ENCODE peak calls at places on chromosomes 13 and 19, in eight cellular contexts. One of them, this sample, is unnamed.
A peak's percentile ranks its signal among the peaks of the same experiment; 100 is the strongest.

GRCh38 chr19:12789904-12790619 is 1.2 kb upstream of the JUNB start:
- DNase-seq in GM12878: peak; percentile 86
- DNase-seq in pancreas: peak; percentile 95
- DNase-seq in foreskin fibroblast: peak; percentile 96
- DNase-seq in breast epithelium: peak; percentile 95
- DNase-seq in BJ: peak; percentile 75
- DNase-seq in upper lobe of right lung: peak; percentile 99
- DNase-seq in AG04450: peak; percentile 92
- DNase-seq in this sample: peak; percentile 95

GRCh38 chr13:108816381-108816780 is 187.0 kb downstream of the MYO16 start:
- DNase-seq in GM12878: no peak
- DNase-seq in pancreas: no peak
- DNase-seq in foreskin fibroblast: no peak
- DNase-seq in breast epithelium: no peak
- DNase-seq in BJ: no peak
- DNase-seq in upper lobe of right lung: no peak
- DNase-seq in AG04450: no peak
- DNase-seq in this sample: no peak

GRCh38 chr13:23020246-23020843 is 160.4 kb upstream of the SGCG start:
- DNase-seq in GM12878: peak; percentile 34
- DNase-seq in pancreas: peak; percentile 44
- DNase-seq in foreskin fibroblast: peak; percentile 13
- DNase-seq in breast epithelium: no peak
- DNase-seq in BJ: peak; percentile 3
- DNase-seq in upper lobe of right lung: no peak
- DNase-seq in AG04450: no peak
- DNase-seq in this sample: no peak

GRCh38 chr19:5222821-5223321 is 117.7 kb downstream of the PTPRS start:
- DNase-seq in GM12878: no peak
- DNase-seq in pancreas: no peak
- DNase-seq in foreskin fibroblast: no peak
- DNase-seq in breast epithelium: no peak
- DNase-seq in BJ: no peak
- DNase-seq in upper lobe of right lung: no peak
- DNase-seq in AG04450: no peak
- DNase-seq in this sample: no peak

GRCh38 chr19:54739587-54740497 is 1.5 kb downstream of the KIR2DL3 start:
- DNase-seq in GM12878: no peak
- DNase-seq in pancreas: no peak
- DNase-seq in foreskin fibroblast: no peak
- DNase-seq in breast epithelium: no peak
- DNase-seq in BJ: no peak
- DNase-seq in upper lobe of right lung: no peak
- DNase-seq in AG04450: no peak
- DNase-seq in this sample: no peak

GRCh38 chr19:4425531-4425930 is 23.1 kb downstream of the CHAF1A start:
- DNase-seq in GM12878: no peak
- DNase-seq in pancreas: no peak
- DNase-seq in foreskin fibroblast: peak; percentile 84
- DNase-seq in breast epithelium: no peak
- DNase-seq in BJ: peak; percentile 42
- DNase-seq in upper lobe of right lung: no peak
- DNase-seq in AG04450: peak; percentile 74
- DNase-seq in this sample: no peak

GRCh38 chr13:75217949-75218348 is 264.0 kb downstream of the TBC1D4 start:
- DNase-seq in GM12878: no peak
- DNase-seq in pancreas: no peak
- DNase-seq in foreskin fibroblast: peak; percentile 28
- DNase-seq in breast epithelium: no peak
- DNase-seq in BJ: peak; percentile 19
- DNase-seq in upper lobe of right lung: no peak
- DNase-seq in AG04450: no peak
- DNase-seq in this sample: no peak

GRCh38 chr19:37361994-37362393 is 8.9 kb upstream of the ZNF527 start:
- DNase-seq in GM12878: no peak
- DNase-seq in pancreas: no peak
- DNase-seq in foreskin fibroblast: peak; percentile 60
- DNase-seq in breast epithelium: no peak
- DNase-seq in BJ: peak; percentile 5
- DNase-seq in upper lobe of right lung: no peak
- DNase-seq in AG04450: peak; percentile 24
- DNase-seq in this sample: no peak

GRCh38 chr19:47239610-47240296 is 8.8 kb upstream of the BBC3 start:
- DNase-seq in GM12878: no peak
- DNase-seq in pancreas: no peak
- DNase-seq in foreskin fibroblast: no peak
- DNase-seq in breast epithelium: no peak
- DNase-seq in BJ: no peak
- DNase-seq in upper lobe of right lung: peak; percentile 75
- DNase-seq in AG04450: no peak
- DNase-seq in this sample: peak; percentile 55

GRCh38 chr19:19050104-19050503 is 13.7 kb upstream of the SLC25A42 start:
- DNase-seq in GM12878: no peak
- DNase-seq in pancreas: no peak
- DNase-seq in foreskin fibroblast: no peak
- DNase-seq in breast epithelium: no peak
- DNase-seq in BJ: no peak
- DNase-seq in upper lobe of right lung: no peak
- DNase-seq in AG04450: no peak
- DNase-seq in this sample: no peak

GRCh38 chr13:113950451-113951245 is 23.2 kb downstream of the C13orf46 start:
- DNase-seq in GM12878: no peak
- DNase-seq in pancreas: no peak
- DNase-seq in foreskin fibroblast: no peak
- DNase-seq in breast epithelium: no peak
- DNase-seq in BJ: no peak
- DNase-seq in upper lobe of right lung: no peak
- DNase-seq in AG04450: no peak
- DNase-seq in this sample: no peak

GRCh38 chr13:113949546-113949945 is 24.3 kb downstream of the C13orf46 start:
- DNase-seq in GM12878: no peak
- DNase-seq in pancreas: no peak
- DNase-seq in foreskin fibroblast: no peak
- DNase-seq in breast epithelium: no peak
- DNase-seq in BJ: no peak
- DNase-seq in upper lobe of right lung: no peak
- DNase-seq in AG04450: no peak
- DNase-seq in this sample: no peak

GRCh38 chr13:113952151-113952982 is 21.5 kb downstream of the C13orf46 start:
- DNase-seq in GM12878: no peak
- DNase-seq in pancreas: peak; percentile 20
- DNase-seq in foreskin fibroblast: no peak
- DNase-seq in breast epithelium: no peak
- DNase-seq in BJ: no peak
- DNase-seq in upper lobe of right lung: no peak
- DNase-seq in AG04450: no peak
- DNase-seq in this sample: no peak

GRCh38 chr13:113952983-113953520 is 20.8 kb downstream of the C13orf46 start:
- DNase-seq in GM12878: no peak
- DNase-seq in pancreas: no peak
- DNase-seq in foreskin fibroblast: no peak
- DNase-seq in breast epithelium: no peak
- DNase-seq in BJ: no peak
- DNase-seq in upper lobe of right lung: no peak
- DNase-seq in AG04450: no peak
- DNase-seq in this sample: no peak

DNA sequence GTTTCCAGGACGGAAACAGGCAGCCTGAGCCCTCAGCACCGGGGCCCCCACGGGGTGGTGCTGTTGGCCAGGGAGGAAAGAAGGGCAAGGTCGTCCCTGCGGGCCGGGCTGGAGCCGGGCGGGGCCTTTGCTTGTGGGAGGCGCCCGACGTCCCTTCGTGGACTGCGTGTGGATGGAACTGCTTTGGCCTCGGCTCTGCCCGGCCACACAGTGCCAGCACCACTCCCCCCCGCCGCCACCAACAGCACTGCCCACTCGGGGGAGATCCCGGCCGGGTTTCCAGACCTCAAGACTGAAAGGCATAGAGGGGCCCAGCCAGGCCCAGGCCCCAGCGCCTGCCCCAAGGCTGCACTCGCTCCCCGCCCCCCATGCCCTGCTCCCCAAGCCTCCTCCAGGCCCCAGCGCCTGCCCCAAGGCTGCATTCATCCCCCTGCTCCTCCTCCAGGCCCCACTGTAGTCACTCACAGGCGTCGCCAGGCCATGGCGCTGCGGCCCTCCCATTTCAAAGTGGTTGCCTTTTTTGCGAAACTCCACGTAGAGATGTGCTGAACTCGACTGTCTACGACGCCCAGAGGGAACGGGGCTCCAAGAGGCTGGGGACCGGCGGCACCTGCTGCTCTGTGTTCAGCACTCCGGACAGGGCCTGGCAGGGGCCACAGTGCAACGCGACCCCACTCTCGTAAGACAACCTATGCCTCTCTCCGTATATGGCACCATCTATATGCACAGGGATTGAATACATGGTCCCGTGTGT is 22.5 kb downstream of the C13orf46 start:
- DNase-seq in GM12878: no peak
- DNase-seq in pancreas: peak; percentile 88
- DNase-seq in foreskin fibroblast: peak; percentile 77
- DNase-seq in breast epithelium: peak; percentile 89
- DNase-seq in BJ: no peak
- DNase-seq in upper lobe of right lung: peak; percentile 93
- DNase-seq in AG04450: no peak
- DNase-seq in this sample: peak; percentile 60
- TF ChIP-seq CTCF in GM12878: peak; percentile 70
- TF ChIP-seq CTCF in pancreas: peak; percentile 63
- TF ChIP-seq CTCF in foreskin fibroblast: peak; percentile 73
- TF ChIP-seq CTCF in breast epithelium: peak; percentile 88
- TF ChIP-seq CTCF in BJ: peak; percentile 93
- TF ChIP-seq CTCF in upper lobe of right lung: peak; percentile 78
- TF ChIP-seq CTCF in AG04450: peak; percentile 73
- TF ChIP-seq CTCF in this sample: peak; percentile 41

DNA sequence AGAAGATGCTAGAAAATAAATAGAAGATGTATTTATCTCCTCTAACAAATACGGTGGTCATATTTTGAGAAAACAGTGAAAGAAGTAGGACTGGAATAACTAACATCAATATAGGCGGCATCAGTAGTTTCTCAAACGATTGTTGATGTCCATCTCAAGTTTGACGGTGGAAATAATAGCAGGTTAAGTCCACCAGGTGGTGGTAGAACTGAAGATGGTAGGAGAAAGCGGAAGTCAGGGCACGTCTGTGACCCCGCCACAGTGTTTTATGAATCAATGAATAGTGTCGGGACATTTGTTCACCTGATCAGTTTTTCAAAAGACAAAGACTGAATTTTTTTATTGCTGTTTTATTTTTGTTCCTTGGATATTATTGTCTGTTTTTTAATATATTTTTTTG is 706.4 kb upstream of the SLC10A2 start:
- DNase-seq in GM12878: no peak
- DNase-seq in pancreas: no peak
- DNase-seq in foreskin fibroblast: no peak
- DNase-seq in breast epithelium: no peak
- DNase-seq in BJ: no peak
- DNase-seq in upper lobe of right lung: no peak
- DNase-seq in AG04450: no peak
- DNase-seq in this sample: no peak
- TF ChIP-seq CTCF in GM12878: peak; percentile 12
- TF ChIP-seq CTCF in pancreas: no peak
- TF ChIP-seq CTCF in foreskin fibroblast: no peak
- TF ChIP-seq CTCF in breast epithelium: no peak
- TF ChIP-seq CTCF in BJ: no peak
- TF ChIP-seq CTCF in upper lobe of right lung: no peak
- TF ChIP-seq CTCF in AG04450: no peak
- TF ChIP-seq CTCF in this sample: no peak

DNA sequence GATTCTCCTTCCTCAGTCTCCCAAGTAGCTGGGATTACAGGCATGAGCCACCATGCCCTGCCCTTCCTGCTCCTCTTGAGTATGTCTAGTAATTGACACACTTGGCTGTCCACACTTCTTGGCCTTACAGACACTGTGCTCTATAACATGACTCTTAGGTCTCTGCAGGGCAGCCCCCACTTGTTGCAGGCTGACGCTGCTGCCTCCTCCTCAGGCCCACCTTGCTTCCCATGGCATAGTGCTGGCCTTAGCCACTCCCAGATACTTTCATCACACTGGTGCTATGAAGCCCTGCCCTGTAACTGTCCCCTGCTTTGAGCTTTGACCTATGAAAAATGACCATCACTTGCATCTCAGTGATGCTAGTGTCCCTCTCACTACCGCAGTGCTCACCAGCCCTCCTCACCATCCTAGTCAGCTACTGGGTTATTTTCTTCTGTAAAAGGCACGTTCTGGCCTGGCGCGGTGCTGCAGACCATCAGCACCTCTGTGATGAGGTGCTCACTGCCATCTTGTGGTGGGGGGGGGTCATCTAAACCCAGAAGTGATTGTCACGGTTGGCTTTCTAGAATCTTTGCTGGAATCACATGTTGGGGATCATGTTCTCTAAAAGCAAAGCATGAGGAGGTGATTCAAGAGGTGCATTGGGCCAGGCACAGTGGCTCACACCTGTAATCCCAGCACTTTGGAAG is 9.8 kb downstream of the ERICH4 start:
- DNase-seq in GM12878: no peak
- DNase-seq in pancreas: no peak
- DNase-seq in foreskin fibroblast: no peak
- DNase-seq in breast epithelium: no peak
- DNase-seq in BJ: no peak
- DNase-seq in upper lobe of right lung: no peak
- DNase-seq in AG04450: no peak
- DNase-seq in this sample: no peak
- TF ChIP-seq CTCF in GM12878: no peak
- TF ChIP-seq CTCF in pancreas: no peak
- TF ChIP-seq CTCF in foreskin fibroblast: no peak
- TF ChIP-seq CTCF in breast epithelium: no peak
- TF ChIP-seq CTCF in BJ: no peak
- TF ChIP-seq CTCF in upper lobe of right lung: no peak
- TF ChIP-seq CTCF in AG04450: no peak
- TF ChIP-seq CTCF in this sample: no peak

DNA sequence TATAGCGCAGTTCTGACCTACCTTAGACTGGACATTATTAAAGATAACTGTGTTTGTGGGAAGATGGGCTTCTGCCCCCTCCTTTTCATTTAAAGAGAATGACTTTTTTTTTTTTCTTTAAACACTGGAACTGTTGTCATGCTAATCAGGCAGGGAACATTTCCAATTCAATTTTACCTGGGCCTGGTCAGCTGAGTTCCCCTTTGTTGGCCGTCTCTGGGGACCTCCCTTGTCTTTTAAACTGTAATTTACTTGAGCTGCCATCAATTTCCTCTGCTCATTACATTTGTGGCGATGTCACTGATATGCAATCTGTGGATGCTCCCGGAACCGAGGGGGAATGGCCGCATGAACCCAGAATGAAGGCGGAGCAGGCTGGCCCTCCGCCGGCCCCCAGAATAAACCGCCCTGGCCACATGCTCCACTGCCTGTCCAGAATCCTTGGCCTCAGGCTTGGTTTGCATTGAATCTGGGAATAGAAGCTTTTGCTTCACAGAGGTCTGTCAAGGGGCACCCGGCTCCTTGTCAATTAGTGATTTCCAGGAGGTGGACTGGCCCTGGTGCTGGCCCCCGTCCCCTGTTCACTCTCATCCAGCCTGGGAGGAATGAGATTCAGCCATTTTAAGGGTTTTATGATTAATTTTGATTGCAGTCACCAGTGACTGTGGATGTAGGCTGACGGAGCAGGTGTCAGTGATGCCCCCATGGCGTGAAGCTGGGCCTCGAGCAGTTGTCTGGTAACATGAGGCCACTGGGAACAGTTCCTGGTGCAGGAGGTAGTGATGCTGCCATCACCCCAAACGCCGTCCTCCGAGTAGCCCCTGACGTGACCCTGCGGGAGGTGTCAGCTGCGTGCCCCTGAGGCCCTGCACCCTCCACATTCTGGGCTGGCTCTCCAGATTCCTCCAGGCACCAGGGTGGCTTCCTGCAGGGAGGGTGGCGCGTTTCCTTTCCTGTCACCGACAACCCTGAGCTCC is 276.9 kb downstream of the TEX29 start:
- DNase-seq in GM12878: no peak
- DNase-seq in pancreas: no peak
- DNase-seq in foreskin fibroblast: no peak
- DNase-seq in breast epithelium: no peak
- DNase-seq in BJ: no peak
- DNase-seq in upper lobe of right lung: peak; percentile 42
- DNase-seq in AG04450: no peak
- DNase-seq in this sample: no peak
- TF ChIP-seq CTCF in GM12878: no peak
- TF ChIP-seq CTCF in pancreas: no peak
- TF ChIP-seq CTCF in foreskin fibroblast: no peak
- TF ChIP-seq CTCF in breast epithelium: no peak
- TF ChIP-seq CTCF in BJ: no peak
- TF ChIP-seq CTCF in upper lobe of right lung: no peak
- TF ChIP-seq CTCF in AG04450: no peak
- TF ChIP-seq CTCF in this sample: no peak